ENCODE peak calls at places on chromosomes 7 and 10, in eight cellular contexts. O is HT1080, N is aorta, H is Caco-2, X is GM23338, R is COR-L47, W is left cardiac atrium, P is NCI-H2029. G is an unnamed sample.

GRCh38 chr10:58573970-58574538 is 61.4 kb downstream of the BICC1 start:
- DNase-seq in O (no peak), N (no peak), H (no peak), X (no peak), R (no peak), W (no peak), P (no peak), G (no peak)

GRCh38 chr10:94138391-94138790 is 144.7 kb downstream of the PLCE1 start:
- DNase-seq in O (peak; percentile 32), N (no peak), H (no peak), X (no peak), R (no peak), W (no peak), P (no peak), G (no peak)

GRCh38 chr7:369476-369980 is 79.6 kb downstream of the FOXL3 start:
- DNase-seq in O (no peak), N (peak; percentile 40), H (no peak), X (no peak), R (no peak), W (peak; percentile 18), P (no peak), G (no peak)

GRCh38 chr7:158320328-158320727 is 267.3 kb downstream of the PTPRN2 start:
- DNase-seq in O (no peak), N (no peak), H (no peak), X (no peak), R (no peak), W (no peak), P (no peak), G (no peak)

GRCh38 chr7:77348371-77348813 is 67.8 kb downstream of the GSAP start:
- DNase-seq in O (peak; percentile 90), N (no peak), H (no peak), X (no peak), R (no peak), W (peak; percentile 49), P (no peak), G (no peak)

GRCh38 chr7:6422926-6423632 is 24.7 kb downstream of the DAGLB start:
- DNase-seq in O (no peak), N (peak; percentile 60), H (no peak), X (no peak), R (no peak), W (peak; percentile 50), P (no peak), G (no peak)

GRCh38 chr10:6046458-6047325 is 15.5 kb downstream of the IL2RA start:
- DNase-seq in O (no peak), N (no peak), H (no peak), X (no peak), R (no peak), W (no peak), P (no peak), G (no peak)

GRCh38 chr10:3430501-3430900 is 257.9 kb upstream of the PITRM1 start:
- DNase-seq in O (no peak), N (no peak), H (no peak), X (no peak), R (no peak), W (no peak), P (no peak), G (no peak)

GRCh38 chr10:103648951-103649532 is 155.5 kb downstream of the NEURL1 start:
- DNase-seq in O (no peak), N (peak; percentile 67), H (no peak), X (no peak), R (no peak), W (no peak), P (no peak), G (no peak)

GRCh38 chr10:6530211-6530840 is 49.8 kb downstream of the PRKCQ start:
- DNase-seq in O (no peak), N (no peak), H (no peak), X (no peak), R (no peak), W (no peak), P (no peak), G (no peak)

GRCh38 chr7:143910473-143911248 is 8.7 kb upstream of the TCAF1 start:
- DNase-seq in O (no peak), N (no peak), H (no peak), X (no peak), R (no peak), W (no peak), P (no peak), G (no peak)

GRCh38 chr10:101022967-101023705 is 7.8 kb downstream of the PDZD7 start:
- DNase-seq in O (no peak), N (no peak), H (no peak), X (no peak), R (no peak), W (no peak), P (no peak), G (no peak)

GRCh38 chr10:16686081-16686902 is 130.9 kb downstream of the RSU1 start:
- DNase-seq in O (no peak), N (no peak), H (no peak), X (no peak), R (no peak), W (no peak), P (peak; percentile 53), G (no peak)

GRCh38 chr10:69704231-69704630 is 74.2 kb downstream of the FAM241B start:
- DNase-seq in O (no peak), N (no peak), H (no peak), X (no peak), R (no peak), W (no peak), P (no peak), G (no peak)

GRCh38 chr7:78279035-78279434 is 480.5 kb downstream of the PHTF2 start:
- DNase-seq in O (peak; percentile 78), N (no peak), H (no peak), X (no peak), R (no peak), W (no peak), P (no peak), G (no peak)

GRCh38 chr10:119103687-119104652 is at the start of gene DENND10:
- DNase-seq in O (peak; percentile 59), N (peak; percentile 83), H (peak; percentile 82), X (peak; percentile 85), R (peak; percentile 22), W (peak; percentile 81), P (peak; percentile 11), G (peak; percentile 26)

GRCh38 chr7:27576360-27576944 is 86.2 kb downstream of the HIBADH start:
- DNase-seq in O (peak; percentile 41), N (no peak), H (peak; percentile 56), X (peak; percentile 71), R (peak; percentile 42), W (no peak), P (peak; percentile 1), G (no peak)

GRCh38 chr7:50185188-50185587 is 92.1 kb upstream of the ZPBP start:
- DNase-seq in O (no peak), N (peak; percentile 66), H (no peak), X (no peak), R (no peak), W (no peak), P (no peak), G (no peak)

GRCh38 chr10:110533149-110533548 is 34.3 kb upstream of the SMC3 start:
- DNase-seq in O (no peak), N (no peak), H (no peak), X (no peak), R (no peak), W (no peak), P (no peak), G (no peak)

GRCh38 chr7:21946228-21946709 is 570 bp upstream of the CDCA7L start:
- DNase-seq in O (no peak), N (no peak), H (no peak), X (peak; percentile 60), R (no peak), W (no peak), P (no peak), G (no peak)

GRCh38 chr10:131776496-131776895 is 124.3 kb upstream of the PPP2R2D start:
- DNase-seq in O (no peak), N (no peak), H (no peak), X (no peak), R (no peak), W (no peak), P (no peak), G (no peak)

GRCh38 chr10:131555406-131555805 is 243.9 kb upstream of the TCERG1L start:
- DNase-seq in O (no peak), N (no peak), H (no peak), X (no peak), R (no peak), W (no peak), P (no peak), G (no peak)

GRCh38 chr10:14560274-14560673 is 214.4 kb downstream of the FAM107B start:
- DNase-seq in O (peak; percentile 57), N (no peak), H (peak; percentile 85), X (peak; percentile 59), R (no peak), W (no peak), P (no peak), G (no peak)

GRCh38 chr7:94394399-94395140 is at the start of gene COL1A2:
- DNase-seq in O (no peak), N (peak; percentile 95), H (no peak), X (peak; percentile 78), R (no peak), W (peak; percentile 81), P (peak; percentile 3), G (peak; percentile 6)

GRCh38 chr7:41708621-41709358 is 5.9 kb upstream of the INHBA start:
- DNase-seq in O (no peak), N (no peak), H (no peak), X (no peak), R (no peak), W (no peak), P (no peak), G (no peak)

GRCh38 chr7:127588019-127588696 is at the start of gene ARF5:
- DNase-seq in O (peak; percentile 31), N (peak; percentile 92), H (peak; percentile 94), X (peak; percentile 92), R (peak; percentile 66), W (peak; percentile 89), P (peak; percentile 73), G (peak; percentile 57)

GRCh38 chr10:100730739-100731602 is 14.4 kb upstream of the PAX2 start:
- DNase-seq in O (no peak), N (no peak), H (peak; percentile 82), X (peak; percentile 41), R (no peak), W (no peak), P (no peak), G (no peak)

GRCh38 chr10:105681051-105681450 is 1040.0 kb downstream of the SORCS3 start:
- DNase-seq in O (peak; percentile 20), N (no peak), H (no peak), X (no peak), R (no peak), W (no peak), P (no peak), G (no peak)

G was measured in NCI-H510A.